ENCODE peak calls at places on chromosomes 11 and 22, in four cellular contexts. T, B, Y and K are unnamed samples.

GRCh38 chr11:74257934-74258553 is 53.4 kb downstream of the P4HA3 start:
- DNase-seq in T (no peak), B (no peak), Y (no peak), K (peak; percentile 82)

GRCh38 chr22:23193882-23194281 is 13.6 kb downstream of the BCR start:
- DNase-seq in B (no peak), Y (no peak), T (no peak), K (peak; percentile 27)

GRCh38 chr11:78905756-78906155 is 331.1 kb upstream of the NARS2 start:
- DNase-seq in Y (no peak), T (no peak), B (no peak), K (no peak)

GRCh38 chr11:65953471-65953870 is 8.1 kb upstream of the SART1 start:
- DNase-seq in B (no peak), T (no peak), Y (no peak), K (no peak)

GRCh38 chr11:66225054-66225453 is 43.4 kb upstream of the RAB1B start:
- DNase-seq in Y (no peak), B (no peak), T (no peak), K (no peak)

GRCh38 chr22:22930571-22931556 is 43.2 kb downstream of the IGLL5 start:
- DNase-seq in B (no peak), Y (no peak), T (no peak), K (no peak)

GRCh38 chr22:50700387-50701075 is 27.9 kb downstream of the SHANK3 start:
- DNase-seq in B (no peak), T (no peak), Y (no peak), K (no peak)

GRCh38 chr22:24703101-24703500 is 71.4 kb downstream of the PIWIL3 start:
- DNase-seq in T (no peak), Y (no peak), B (peak; percentile 36), K (peak; percentile 74)

GRCh38 chr11:78295991-78296930 is 107.5 kb downstream of the USP35 start:
- DNase-seq in B (peak; percentile 74), T (no peak), Y (no peak), K (peak; percentile 13)

GRCh38 chr11:66318576-66318970 is 1.7 kb upstream of the CD248 start:
- DNase-seq in T (no peak), B (no peak), Y (no peak), K (no peak)

GRCh38 chr11:61974766-61975631 is 7.6 kb upstream of the FTH1 start:
- DNase-seq in T (no peak), B (no peak), Y (no peak), K (no peak)

GRCh38 chr11:5476184-5476819 is 12.2 kb upstream of the OR52D1 start:
- DNase-seq in B (peak; percentile 77), Y (no peak), T (no peak), K (peak; percentile 57)

GRCh38 chr11:101738494-101738893 is 154.7 kb upstream of the TRPC6 start:
- DNase-seq in Y (no peak), T (no peak), B (no peak), K (no peak)

GRCh38 chr11:61978703-61979661 is 11.5 kb upstream of the FTH1 start:
- DNase-seq in B (no peak), Y (no peak), T (no peak), K (no peak)

GRCh38 chr22:41934284-41935014 is 7.8 kb upstream of the TNFRSF13C start:
- DNase-seq in B (no peak), T (no peak), Y (no peak), K (no peak)

GRCh38 chr22:49666146-49666809 is 161.4 kb downstream of the BRD1 start:
- DNase-seq in T (no peak), Y (no peak), B (no peak), K (no peak)

GRCh38 chr11:119324124-119324665 is 7.3 kb upstream of the MCAM start:
- DNase-seq in B (no peak), Y (no peak), T (no peak), K (no peak)

GRCh38 chr22:29704528-29705285 is 15.1 kb upstream of the CABP7 start:
- DNase-seq in Y (no peak), B (no peak), T (no peak), K (peak; percentile 76)

GRCh38 chr11:72584293-72584921 is 89.8 kb downstream of the PDE2A start:
- DNase-seq in B (no peak), Y (no peak), T (no peak), K (peak; percentile 18)

GRCh38 chr22:38655532-38656255 is 498 bp downstream of the FAM227A start:
- DNase-seq in Y (no peak), B (peak; percentile 22), T (peak; percentile 5), K (peak; percentile 9)

GRCh38 chr11:95042239-95042638 is 7.0 kb upstream of the KDM4F start:
- DNase-seq in T (no peak), B (no peak), Y (no peak), K (no peak)

GRCh38 chr11:67440229-67441081 is 2.8 kb downstream of the CORO1B start:
- DNase-seq in T (no peak), Y (no peak), B (no peak), K (no peak)

GRCh38 chr11:125871391-125872137 is 15.9 kb upstream of the HYLS1 start:
- DNase-seq in Y (no peak), B (peak; percentile 55), T (no peak), K (peak; percentile 31)

GRCh38 chr11:61338783-61339489 is 5.9 kb downstream of the TKFC start:
- DNase-seq in T (no peak), Y (no peak), B (no peak), K (no peak)

DNA sequence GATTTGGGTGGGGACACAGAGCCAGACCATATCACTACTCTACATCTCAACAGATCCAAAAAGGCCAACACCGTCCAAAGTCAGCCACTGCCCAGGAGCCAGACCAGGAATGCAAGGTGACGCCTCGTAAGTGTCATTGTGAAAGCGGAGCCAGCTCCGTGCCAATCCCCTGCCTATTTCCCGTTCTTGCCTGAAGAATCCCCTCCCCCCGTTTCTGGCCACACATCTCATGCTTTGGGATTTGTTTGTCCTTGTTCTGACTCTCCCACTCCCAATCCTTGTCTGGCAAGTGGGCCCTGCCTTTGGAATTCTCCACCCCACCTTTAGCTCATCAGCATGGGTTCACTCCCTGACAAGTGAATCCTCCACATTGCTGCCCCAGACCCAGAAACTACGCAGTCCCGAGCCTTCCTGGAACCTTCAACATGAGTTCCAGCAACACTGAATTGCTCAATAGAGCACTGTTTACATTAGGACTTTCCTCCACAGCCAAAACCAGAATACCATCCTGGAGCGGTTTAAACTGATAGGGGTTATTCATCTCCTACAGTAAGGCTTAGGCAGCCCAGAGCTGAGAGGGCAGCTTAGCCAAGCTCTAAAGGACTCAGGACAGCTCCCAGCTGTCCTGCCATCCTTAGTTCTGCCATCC is 6.0 kb upstream of the SLC35C1 start:
- DNase-seq in T (no peak), B (no peak), Y (no peak), K (peak; percentile 60)
- TF ChIP-seq CHD1 in T (no peak), B (no peak), Y (no peak), K (no peak)

DNA sequence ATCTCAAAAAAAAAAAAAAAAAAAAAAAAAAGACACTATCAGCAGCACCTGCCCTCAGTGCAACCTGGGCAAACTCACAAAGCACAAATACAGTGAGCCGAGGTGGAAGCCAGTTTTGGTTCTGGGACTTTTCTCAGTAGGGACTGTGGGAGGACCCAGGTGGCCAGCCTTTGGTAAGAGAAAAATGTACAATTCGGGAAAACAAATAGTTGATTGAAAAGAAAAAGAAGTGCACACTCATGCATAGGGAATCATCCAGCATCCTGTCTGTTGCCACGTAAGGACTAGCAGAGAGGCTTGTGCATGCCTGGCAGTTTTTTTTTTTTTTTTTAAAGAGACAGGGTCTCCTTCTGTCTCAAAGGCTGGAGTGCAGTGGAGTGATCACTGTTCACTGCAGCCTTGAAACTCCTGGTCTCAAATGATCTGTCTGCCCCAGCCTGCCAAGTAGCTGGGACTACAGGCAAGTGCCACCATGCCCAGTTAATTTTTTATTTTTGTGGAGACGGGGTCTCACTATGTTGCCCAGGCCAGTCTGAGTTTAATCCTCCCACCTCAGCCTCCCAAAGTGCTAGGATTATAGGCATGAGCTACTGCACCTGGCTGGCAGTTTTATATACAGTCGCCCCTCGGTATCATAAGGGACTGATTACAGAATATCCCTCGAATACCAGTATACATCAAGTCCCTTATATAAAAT is 36.7 kb downstream of the TPST2 start:
- DNase-seq in T (no peak), Y (no peak), B (no peak), K (peak; percentile 94)
- H2AFZ ChIP-seq in T (no peak overlapping the region), Y (no peak overlapping the region), B (no peak overlapping the region), K (no peak overlapping the region)

DNA sequence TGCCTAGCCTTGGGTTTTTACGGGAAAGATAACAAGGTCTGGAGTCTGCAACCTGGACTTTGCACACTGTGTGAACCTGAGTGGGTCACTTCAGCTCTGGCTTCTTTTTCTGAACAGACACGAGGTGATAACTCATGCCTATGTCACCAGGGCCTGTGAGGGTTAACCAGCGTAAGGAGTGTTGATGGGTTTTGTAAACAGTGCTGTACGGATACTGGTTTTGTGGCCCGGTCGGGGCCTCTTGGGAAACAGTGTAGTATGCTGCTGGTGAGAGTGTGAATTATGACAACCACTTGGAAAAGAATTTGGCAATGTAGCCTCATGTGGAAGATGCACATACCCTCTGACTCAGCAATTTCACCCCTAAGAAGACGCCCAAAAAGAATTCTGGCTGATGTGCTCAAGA is 266.8 kb downstream of the MN1 start:
- DNase-seq in B (no peak), T (no peak), Y (no peak), K (peak; percentile 77)
- TF ChIP-seq CHD1 in B (no peak), T (no peak), Y (no peak), K (no peak)

DNA sequence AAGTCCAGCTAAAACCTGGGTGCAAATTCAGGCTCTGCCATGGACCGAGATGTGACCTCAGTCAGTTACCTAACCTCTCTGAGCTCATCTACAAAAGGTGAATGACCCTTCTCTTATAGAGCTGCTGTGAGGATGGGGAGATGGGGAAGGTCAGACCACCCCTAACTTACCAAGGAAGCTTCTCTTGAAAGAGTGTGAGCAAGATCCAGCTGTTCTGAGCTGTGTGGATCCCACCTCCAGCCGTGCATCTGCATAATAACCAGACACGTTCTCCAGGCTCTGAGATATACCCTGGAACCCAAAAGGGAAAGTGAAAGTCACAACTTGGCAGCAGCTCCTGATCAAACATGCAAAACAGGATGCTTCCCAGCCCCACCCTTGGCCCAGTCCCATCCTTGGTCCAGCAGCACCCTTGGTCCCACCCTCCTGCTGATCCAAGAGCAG is at the start of gene APOL3:
- DNase-seq in T (no peak), Y (peak; percentile 60), B (no peak), K (peak; percentile 47)
- H2AFZ ChIP-seq in T (no peak within 1 kb of the TSS), Y (peak within 1 kb of the TSS; percentile 67), B (peak within 1 kb of the TSS; percentile 31), K (peak within 1 kb of the TSS; percentile 80)

GRCh38 chr11:64339754-64340408 is at the start of gene CCDC88B:
- DNase-seq in T (no peak), Y (no peak), B (no peak), K (no peak)
- TF ChIP-seq CHD1 in T (no peak), Y (no peak), B (no peak), K (no peak)

GRCh38 chr11:47611240-47611863 is 17.1 kb upstream of the C1QTNF4 start:
- DNase-seq in Y (peak; percentile 42), B (no peak), T (no peak), K (no peak)
- H2AFZ ChIP-seq in Y (peak overlapping the region; percentile 9), B (no peak overlapping the region), T (no peak overlapping the region), K (no peak overlapping the region)